ENCODE peak calls at places on chromosomes 2 and 18, in six cellular contexts. D is fibroblast of mammary gland, K is astrocyte of the spinal cord, P is gastrocnemius medialis, X is fibroblast of pulmonary artery, I is AG10803. U is an unnamed sample.

GRCh38 chr2:179602452-179602851 is 259.0 kb downstream of the ZNF385B start:
- DNase-seq in D (no peak), K (no peak), P (no peak), X (no peak), I (no peak), U (no peak)

GRCh38 chr2:172276961-172277360 is 150.4 kb upstream of the ITGA6 start:
- DNase-seq in D (no peak), K (no peak), P (no peak), X (no peak), I (no peak), U (no peak)

GRCh38 chr2:235719146-235719942 is 225.5 kb downstream of the AGAP1 start:
- DNase-seq in D (no peak), K (peak; percentile 33), P (no peak), X (no peak), I (no peak), U (no peak)

GRCh38 chr2:230130668-230131364 is 62.1 kb upstream of the SLC16A14 start:
- DNase-seq in D (peak; percentile 96), K (peak; percentile 86), P (peak; percentile 35), X (peak; percentile 55), I (peak; percentile 76), U (peak; percentile 90)

GRCh38 chr2:19933351-19933981 is 31.7 kb upstream of the TTC32 start:
- DNase-seq in D (peak; percentile 63), K (peak; percentile 72), P (no peak), X (peak; percentile 88), I (peak; percentile 82), U (no peak)

GRCh38 chr18:9335255-9336045 is 877 bp downstream of the TWSG1 start:
- DNase-seq in D (peak; percentile 37), K (peak; percentile 41), P (no peak), X (peak; percentile 30), I (peak; percentile 54), U (no peak)

GRCh38 chr2:217367464-217367863 is 507.6 kb upstream of the TNP1 start:
- DNase-seq in D (no peak), K (peak; percentile 60), P (no peak), X (no peak), I (no peak), U (no peak)

GRCh38 chr2:122980672-122981071 is 1044.4 kb upstream of the CNTNAP5 start:
- DNase-seq in D (peak; percentile 24), K (no peak), P (peak; percentile 70), X (peak; percentile 88), I (peak; percentile 3), U (no peak)

DNA sequence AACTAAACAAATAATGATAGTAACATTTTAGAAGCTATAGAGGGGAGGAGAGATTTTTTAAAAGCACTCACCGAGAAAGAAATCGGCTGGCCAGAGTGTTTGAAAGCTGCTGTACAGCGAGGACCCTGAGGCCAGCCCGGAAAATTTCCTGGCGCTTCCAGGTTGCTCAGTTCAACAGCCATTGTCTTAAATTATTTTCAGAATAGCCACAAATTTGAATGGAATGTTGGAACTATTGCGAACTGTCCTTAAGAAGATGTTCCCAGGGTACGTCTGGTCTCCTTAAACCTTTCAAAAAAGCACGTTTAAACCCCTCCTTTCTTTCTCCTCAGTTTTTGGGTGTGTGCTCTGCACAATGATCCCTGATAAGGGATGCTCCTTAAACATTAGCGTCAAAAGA is 14.4 kb upstream of the LPIN2 start:
- DNase-seq in D (no peak), K (no peak), P (no peak), X (no peak), I (peak; percentile 44), U (peak; percentile 46)
- H3K4me3 ChIP-seq in D (no peak overlapping the region), K (no peak overlapping the region), P (no peak overlapping the region), X (no peak overlapping the region), I (no peak overlapping the region), U (no peak overlapping the region)

GRCh38 chr2:231709981-231710750 is 1.8 kb downstream of the PTMA start:
- DNase-seq in D (peak; percentile 76), K (peak; percentile 74), P (peak; percentile 81), X (peak; percentile 85), I (peak; percentile 79), U (peak; percentile 65)
- TF ChIP-seq CTCF in D (peak; percentile 37), K (peak; percentile 69), P (peak; percentile 100), X (peak; percentile 38), I (peak; percentile 47), U (no peak)

GRCh38 chr2:68466361-68466777 is 725 bp downstream of the FBXO48 start:
- DNase-seq in D (peak; percentile 79), K (peak; percentile 84), P (no peak), X (peak; percentile 61), I (peak; percentile 77), U (no peak)

GRCh38 chr2:68469935-68470334 is 2.5 kb downstream of the APLF start:
- DNase-seq in D (peak; percentile 6), K (no peak), P (no peak), X (peak; percentile 30), I (no peak), U (no peak)

GRCh38 chr2:68466778-68467076 is 367 bp downstream of the FBXO48 start:
- DNase-seq in D (peak; percentile 2), K (no peak), P (no peak), X (no peak), I (no peak), U (no peak)

GRCh38 chr2:68467077-68467960 is at the start of the genes APLF and FBXO48:
- DNase-seq in D (peak; percentile 99), K (peak; percentile 100), P (peak; percentile 98), X (peak; percentile 99), I (peak; percentile 99), U (peak; percentile 99)

GRCh38 chr2:68468801-68469200 is 1.4 kb downstream of the APLF start:
- DNase-seq in D (no peak), K (no peak), P (no peak), X (no peak), I (no peak), U (no peak)
- H3K4me3 ChIP-seq in D (no peak overlapping the region), K (no peak overlapping the region), P (peak overlapping the region; percentile 75), X (peak overlapping the region; percentile 95), I (no peak overlapping the region), U (no peak overlapping the region)

GRCh38 chr18:66005831-66006588 is 255.2 kb downstream of the CDH7 start:
- DNase-seq in D (no peak), K (no peak), P (no peak), X (no peak), I (no peak), U (no peak)
- TF ChIP-seq CTCF in D (no peak), K (no peak), P (no peak), X (no peak), I (no peak), U (no peak)

GRCh38 chr2:147487980-147488289 is 356.9 kb upstream of the ACVR2A start:
- DNase-seq in D (no peak), K (no peak), P (no peak), X (no peak), I (no peak), U (no peak)

GRCh38 chr2:147485210-147485851 is 359.5 kb upstream of the ACVR2A start:
- DNase-seq in D (no peak), K (no peak), P (no peak), X (no peak), I (no peak), U (no peak)

GRCh38 chr2:147490612-147491261 is 354.1 kb upstream of the ACVR2A start:
- DNase-seq in D (no peak), K (no peak), P (no peak), X (no peak), I (no peak), U (no peak)

GRCh38 chr2:147488472-147488871 is 356.4 kb upstream of the ACVR2A start:
- DNase-seq in D (no peak), K (no peak), P (no peak), X (no peak), I (no peak), U (no peak)

GRCh38 chr2:147487286-147487979 is 357.4 kb upstream of the ACVR2A start:
- DNase-seq in D (no peak), K (no peak), P (no peak), X (no peak), I (no peak), U (no peak)
- H3K4me3 ChIP-seq in D (no peak overlapping the region), K (no peak overlapping the region), P (no peak overlapping the region), X (no peak overlapping the region), I (no peak overlapping the region), U (no peak overlapping the region)

GRCh38 chr18:59057493-59057795 is 82.2 kb upstream of the SEC11C start:
- DNase-seq in D (no peak), K (no peak), P (no peak), X (no peak), I (no peak), U (no peak)
- TF ChIP-seq CTCF in D (no peak), K (no peak), P (peak; percentile 9), X (no peak), I (no peak), U (no peak)

DNA sequence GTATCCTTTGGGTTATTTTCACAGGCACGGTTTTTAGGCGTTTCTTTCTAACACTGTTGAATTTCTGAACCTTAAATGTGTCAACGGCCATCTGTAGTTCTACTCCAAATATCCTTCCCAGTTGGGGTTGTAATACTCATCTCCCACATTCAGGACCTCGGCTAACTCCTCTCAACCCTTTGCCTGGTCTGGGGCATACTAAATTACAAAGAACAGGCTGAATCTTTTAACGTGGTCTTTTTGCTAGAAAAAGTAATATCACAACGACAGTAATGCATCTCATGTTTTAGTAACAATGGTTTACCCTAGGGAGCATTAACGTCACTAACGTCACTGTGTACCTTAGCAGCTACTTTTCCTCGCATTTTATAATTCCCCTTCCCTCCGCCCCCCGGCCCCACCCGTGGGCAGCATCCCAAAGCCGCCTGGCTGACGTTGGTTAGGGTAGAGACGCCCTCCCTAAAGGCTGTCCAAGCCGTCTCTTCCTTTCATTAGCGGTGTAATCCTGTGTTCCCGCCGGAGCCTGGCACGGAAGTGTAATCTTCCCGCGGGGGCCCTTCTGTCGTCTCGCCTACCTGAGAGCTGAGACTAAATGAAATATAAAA is 2.0 kb downstream of the RPRM start:
- DNase-seq in D (no peak), K (no peak), P (no peak), X (no peak), I (no peak), U (no peak)
- H3K4me3 ChIP-seq in D (no peak overlapping the region), K (no peak overlapping the region), P (peak overlapping the region; percentile 43), X (no peak overlapping the region), I (no peak overlapping the region), U (no peak overlapping the region)

DNA sequence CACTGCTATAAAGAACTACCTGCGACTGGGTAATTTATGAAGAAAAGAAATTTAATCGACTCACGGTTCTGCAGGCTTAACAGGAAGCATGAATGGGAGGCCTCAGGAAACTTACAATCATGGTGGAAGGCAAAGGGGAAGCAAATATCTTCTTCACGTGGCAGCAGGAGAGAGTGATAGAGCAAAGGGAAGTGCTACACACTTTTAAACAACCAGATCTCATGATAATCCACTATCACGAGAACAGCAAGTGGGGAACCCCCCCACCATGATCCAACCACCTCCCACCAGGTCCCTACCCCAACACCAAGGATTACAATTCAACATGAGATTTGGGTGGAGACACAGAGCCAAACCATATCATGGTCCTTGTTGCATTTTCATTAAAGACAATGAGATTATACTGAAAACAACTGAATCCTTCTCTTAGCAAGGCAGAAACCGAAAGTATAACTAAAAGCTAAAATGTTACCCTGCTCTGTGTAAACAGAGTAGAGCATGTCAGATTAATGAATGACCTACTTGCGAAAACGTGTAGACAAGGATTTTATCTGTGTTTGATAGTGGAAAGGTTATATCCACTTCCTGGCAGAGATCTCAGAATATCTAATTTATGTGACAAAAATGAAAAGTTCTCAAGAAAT is 60.1 kb upstream of the RBBP8 start:
- DNase-seq in D (no peak), K (no peak), P (no peak), X (peak; percentile 3), I (no peak), U (no peak)
- TF ChIP-seq CTCF in D (no peak), K (no peak), P (no peak), X (no peak), I (no peak), U (no peak)